ENCODE peak calls at places on chromosomes 16 and 17, in five cellular contexts. M is cardiac fibroblast, B is AG04450, G is AG09309, D is BJ. S is an unnamed sample.

GRCh38 chr16:4414187-4414909 is 2.0 kb downstream of the CORO7 start:
- DNase-seq in M (no peak), B (no peak), G (no peak), D (no peak), S (no peak)

GRCh38 chr16:75116081-75116910 is at the start of gene LDHD:
- DNase-seq in M (peak; percentile 61), B (no peak), G (no peak), D (no peak), S (no peak)

GRCh38 chr17:30548189-30548588 is 71.0 kb downstream of the GOSR1 start:
- DNase-seq in M (no peak), B (no peak), G (no peak), D (no peak), S (no peak)

GRCh38 chr16:3458278-3458851 is 14.9 kb downstream of the NAA60 start:
- DNase-seq in M (peak; percentile 61), B (no peak), G (no peak), D (no peak), S (no peak)

GRCh38 chr17:30519166-30519565 is 42.0 kb downstream of the GOSR1 start:
- DNase-seq in M (no peak), B (no peak), G (no peak), D (no peak), S (no peak)

GRCh38 chr17:74125160-74125559 is 78.3 kb upstream of the RPL38 start:
- DNase-seq in M (no peak), B (no peak), G (no peak), D (no peak), S (no peak)

GRCh38 chr17:6478486-6478885 is 34.2 kb downstream of the PIMREG start:
- DNase-seq in M (no peak), B (no peak), G (no peak), D (no peak), S (no peak)

GRCh38 chr17:63665527-63666214 is 34.3 kb downstream of the LIMD2 start:
- DNase-seq in M (peak; percentile 32), B (no peak), G (no peak), D (no peak), S (no peak)

GRCh38 chr17:45184144-45184543 is 22.5 kb downstream of the HEXIM2 start:
- DNase-seq in M (no peak), B (no peak), G (no peak), D (no peak), S (no peak)

GRCh38 chr17:42270596-42270995 is 5.6 kb downstream of the STAT5B start:
- DNase-seq in M (no peak), B (no peak), G (no peak), D (no peak), S (no peak)

GRCh38 chr17:74598346-74599022 is 6.4 kb upstream of the CD300LD start:
- DNase-seq in M (no peak), B (no peak), G (no peak), D (no peak), S (no peak)

GRCh38 chr16:4272114-4272954 is 489 bp downstream of the TFAP4 start:
- DNase-seq in M (peak; percentile 40), B (no peak), G (no peak), D (no peak), S (no peak)

DNA sequence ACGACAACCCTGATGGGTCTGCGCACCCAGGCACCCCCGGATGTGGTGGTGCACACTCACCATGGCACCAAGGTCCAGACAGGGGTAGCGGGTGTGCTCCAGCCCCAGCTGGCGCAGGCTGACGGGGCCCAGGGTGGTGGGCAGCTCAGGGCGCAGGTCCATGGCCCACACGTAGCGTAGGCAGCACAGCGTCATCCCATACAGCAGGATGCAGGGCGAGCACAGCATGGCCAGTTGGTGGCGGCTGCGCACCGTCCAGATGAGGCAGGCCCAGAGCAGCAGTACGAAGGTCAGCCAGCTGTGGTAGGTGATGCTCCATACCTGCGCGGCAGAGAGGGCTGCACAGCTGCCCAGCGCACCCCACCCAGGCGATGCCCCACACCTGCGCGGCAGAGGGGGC is 29.8 kb downstream of the CTU2 start:
- DNase-seq in M (no peak), B (no peak), G (no peak), D (no peak), S (no peak)
- TF ChIP-seq CTCF in M (no peak), B (no peak), G (no peak), D (no peak), S (no peak)

GRCh38 chr16:2386990-2387389 is 42.3 kb upstream of the CCNF start:
- DNase-seq in M (no peak), B (no peak), G (no peak), D (no peak), S (no peak)
- TF ChIP-seq CTCF in M (peak; percentile 40), B (peak; percentile 29), G (peak; percentile 14), D (peak; percentile 22), S (no peak)

GRCh38 chr16:13968835-13969234 is 48.9 kb downstream of the ERCC4 start:
- DNase-seq in M (no peak), B (no peak), G (no peak), D (no peak), S (no peak)
- TF ChIP-seq CTCF in M (no peak), B (no peak), G (no peak), D (no peak), S (no peak)

DNA sequence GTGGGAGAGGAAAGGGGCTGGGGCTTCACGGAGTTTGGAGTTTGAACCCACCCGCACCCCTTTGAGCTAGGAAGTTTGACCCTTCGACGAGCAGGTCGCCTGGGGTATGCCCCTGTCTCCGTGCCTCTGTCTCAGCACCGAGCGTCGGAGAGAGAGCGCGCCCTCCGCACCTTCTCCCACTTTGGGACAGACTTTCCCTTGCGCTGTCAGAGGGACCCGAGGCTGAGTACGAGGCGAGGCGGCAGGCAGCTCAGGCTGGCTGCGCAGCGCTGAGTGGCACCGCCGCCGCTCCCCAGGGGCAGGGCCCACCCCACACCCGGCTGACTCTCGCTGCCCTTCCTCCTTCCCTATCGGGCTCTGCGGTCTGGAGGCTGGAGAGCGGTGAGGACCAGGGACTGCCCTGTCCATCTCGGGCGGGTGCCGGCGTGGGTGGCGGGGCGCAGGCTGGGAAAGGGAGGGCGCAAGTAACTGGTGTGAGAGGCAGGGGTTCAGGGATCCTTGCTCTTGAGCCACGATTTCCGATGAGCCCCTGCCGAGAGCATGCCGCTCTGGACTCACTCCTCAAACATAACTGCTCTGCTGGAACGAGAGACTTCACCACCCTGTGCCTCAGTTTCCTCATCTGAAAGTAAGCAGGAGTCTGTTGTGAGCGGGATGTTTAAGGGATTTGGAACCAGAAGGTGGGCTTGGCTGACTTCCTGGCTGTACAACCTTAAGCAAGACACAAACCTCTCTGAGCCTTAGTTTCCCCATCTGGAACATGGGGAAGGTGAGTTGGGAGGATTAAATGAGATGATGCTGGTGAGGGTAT is 981 bp downstream of the BEAN1 start:
- DNase-seq in M (no peak), B (no peak), G (no peak), D (no peak), S (no peak)
- TF ChIP-seq CTCF in M (no peak), B (no peak), G (no peak), D (no peak), S (no peak)

GRCh38 chr16:785563-786535 is 2.3 kb downstream of the RPUSD1 start:
- DNase-seq in M (peak; percentile 61), B (no peak), G (peak; percentile 4), D (no peak), S (peak; percentile 64)
- TF ChIP-seq CTCF in M (peak; percentile 73), B (peak; percentile 51), G (peak; percentile 80), D (peak; percentile 80), S (peak; percentile 69)

DNA sequence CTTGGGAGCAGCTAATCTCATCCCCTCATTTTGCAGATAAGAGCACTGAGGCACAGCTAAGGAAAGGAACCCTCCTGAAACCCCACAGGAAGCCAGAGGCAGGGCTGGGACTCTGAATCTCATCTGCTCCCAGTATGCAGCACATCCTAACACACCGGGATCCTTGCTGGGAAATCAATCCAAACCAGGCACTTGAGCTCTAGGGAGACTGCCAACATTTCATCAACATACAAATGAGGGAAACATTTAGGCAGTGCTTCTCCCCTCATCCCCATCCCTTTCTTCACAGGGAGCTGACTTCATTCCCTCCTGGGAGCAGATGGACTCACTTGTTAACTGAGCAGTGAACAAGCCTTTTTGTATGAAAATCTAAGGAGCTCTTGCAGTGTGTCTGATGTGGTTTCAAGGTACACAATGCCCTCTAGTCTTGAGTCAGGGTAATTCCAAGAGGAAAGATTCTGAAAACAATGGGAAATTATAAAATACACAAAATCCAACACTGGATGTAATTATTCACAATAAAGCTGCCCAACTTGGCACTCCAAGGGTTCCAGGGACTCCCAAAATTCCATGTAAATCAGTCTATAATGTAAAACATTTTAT is 96.3 kb downstream of the TMEM114 start:
- DNase-seq in M (no peak), B (no peak), G (no peak), D (no peak), S (no peak)
- TF ChIP-seq CTCF in M (no peak), B (no peak), G (no peak), D (no peak), S (no peak)

GRCh38 chr16:51201604-51202003 is 50.5 kb upstream of the SALL1 start:
- DNase-seq in M (no peak), B (no peak), G (no peak), D (no peak), S (no peak)
- TF ChIP-seq CTCF in M (no peak), B (no peak), G (peak; percentile 9), D (no peak), S (no peak)

GRCh38 chr16:65744401-65744800 is 622.1 kb upstream of the CDH5 start:
- DNase-seq in M (no peak), B (no peak), G (no peak), D (no peak), S (no peak)

GRCh38 chr16:65745201-65745600 is 621.3 kb upstream of the CDH5 start:
- DNase-seq in M (no peak), B (no peak), G (no peak), D (no peak), S (no peak)

GRCh38 chr16:65740716-65741115 is 618.9 kb upstream of the CDH11 start:
- DNase-seq in M (no peak), B (no peak), G (no peak), D (no peak), S (no peak)

GRCh38 chr16:65746941-65747340 is 619.5 kb upstream of the CDH5 start:
- DNase-seq in M (no peak), B (no peak), G (no peak), D (no peak), S (no peak)

DNA sequence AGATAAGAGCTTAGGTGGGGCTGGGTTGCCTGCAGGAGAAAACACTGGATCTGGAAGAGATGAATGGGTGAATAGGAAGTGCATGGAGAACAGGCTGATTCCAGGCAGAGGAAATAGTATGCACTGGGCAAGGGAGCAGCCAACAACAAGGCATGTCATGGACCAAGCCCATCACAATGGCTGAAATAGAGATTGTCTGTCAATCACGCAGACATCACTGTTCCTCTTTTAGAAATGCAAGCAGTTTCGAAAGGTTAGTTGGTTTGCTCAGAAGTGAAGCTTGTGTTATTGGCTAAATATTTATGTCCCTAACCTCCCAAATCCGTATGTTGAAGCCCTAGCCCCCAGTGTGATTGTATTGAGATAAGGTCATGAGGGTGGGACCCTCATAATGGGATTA is 621.7 kb upstream of the CDH11 start:
- DNase-seq in M (no peak), B (no peak), G (no peak), D (no peak), S (no peak)
- TF ChIP-seq CTCF in M (no peak), B (no peak), G (no peak), D (no peak), S (no peak)